ENCODE peak calls at places on chromosomes 5 and 9, in four cellular contexts. Y is kidney epithelial cell, S is cardiac muscle cell, G is H9. I is an unnamed sample.

GRCh38 chr9:8579661-8580060 is 780.1 kb upstream of the DMAC1 start:
- DNase-seq in Y (no peak), S (no peak), G (no peak), I (no peak)

GRCh38 chr9:116806075-116806474 is 119.0 kb downstream of the TRIM32 start:
- DNase-seq in Y (no peak), S (peak), G (peak), I (no peak)

GRCh38 chr5:99317136-99317535 is 388.3 kb upstream of the CHD1 start:
- DNase-seq in Y (no peak), S (no peak), G (no peak), I (no peak)

GRCh38 chr5:178683758-178684157 is 46.7 kb downstream of the ZNF354A start:
- DNase-seq in Y (no peak), S (no peak), G (no peak), I (no peak)

GRCh38 chr5:141343242-141343952 is at the start of gene PCDHGA3:
- DNase-seq in Y (no peak), S (no peak), G (no peak), I (peak)

GRCh38 chr5:12245429-12245828 is 341.2 kb upstream of the CTNND2 start:
- DNase-seq in Y (no peak), S (no peak), G (no peak), I (no peak)

GRCh38 chr5:80747922-80748321 is 93.1 kb upstream of the DHFR start:
- DNase-seq in Y (no peak), S (no peak), G (no peak), I (no peak)

GRCh38 chr5:96081276-96081858 is 119.7 kb upstream of the ELL2 start:
- DNase-seq in Y (no peak), S (no peak), G (no peak), I (no peak)

GRCh38 chr5:55294935-55295334 is 12.6 kb downstream of the DHX29 start:
- DNase-seq in Y (no peak), S (no peak), G (no peak), I (no peak)

GRCh38 chr9:113589890-113590289 is 126.4 kb downstream of the RGS3 start:
- DNase-seq in Y (no peak), S (no peak), G (no peak), I (no peak)

GRCh38 chr9:127754761-127755557 is 19.9 kb upstream of the TOR2A start:
- DNase-seq in Y (no peak), S (peak), G (peak), I (no peak)

GRCh38 chr9:86944974-86945867 is 2.1 kb downstream of the GAS1 start:
- DNase-seq in Y (no peak), S (peak), G (peak), I (no peak)

DNA sequence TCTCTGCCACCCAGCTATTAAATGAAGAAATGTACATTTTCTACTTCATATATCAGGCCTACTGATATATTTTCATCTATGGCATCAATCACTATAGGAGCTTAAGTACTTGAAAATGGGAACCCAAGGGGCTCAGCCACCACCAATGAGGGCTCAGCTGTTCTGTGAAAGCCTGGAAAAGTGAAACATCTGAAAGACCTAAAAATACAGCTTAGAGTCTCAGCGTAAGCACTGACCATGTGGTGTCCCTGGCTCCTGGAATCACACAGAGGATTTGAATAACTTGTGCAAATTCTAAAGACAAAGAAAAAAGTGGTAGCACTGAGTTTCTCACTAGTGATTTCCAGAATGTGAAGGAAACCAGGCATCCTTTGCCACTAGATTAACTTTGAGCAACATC is 64.5 kb downstream of the PTPRD start:
- DNase-seq in Y (no peak), S (no peak), G (no peak), I (no peak)
- TF ChIP-seq CTCF in Y (no peak), S (no peak), G (no peak), I (no peak)

DNA sequence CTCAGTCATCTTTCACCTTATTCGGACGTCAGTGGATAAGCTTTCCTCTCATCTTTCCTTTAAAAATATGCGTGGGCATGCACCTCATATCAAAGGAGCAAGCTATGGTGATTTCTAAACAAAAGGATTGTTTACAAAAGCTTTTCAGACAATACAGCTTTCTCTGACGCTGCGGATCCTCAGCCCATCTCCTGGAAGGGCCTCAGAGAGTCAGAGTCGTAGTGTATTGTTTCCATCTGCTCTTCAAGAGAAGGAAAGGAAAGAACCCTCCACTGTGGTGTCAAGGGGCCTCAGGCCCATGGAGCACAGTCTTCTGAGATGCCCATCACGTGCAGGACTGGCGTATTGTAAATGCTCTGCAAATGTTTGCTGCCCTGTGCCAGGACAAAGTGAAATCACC is 163.4 kb upstream of the MAP1B start:
- DNase-seq in Y (no peak), S (no peak), G (no peak), I (no peak)
- TF ChIP-seq CTCF in Y (no peak), S (no peak), G (no peak), I (no peak)

DNA sequence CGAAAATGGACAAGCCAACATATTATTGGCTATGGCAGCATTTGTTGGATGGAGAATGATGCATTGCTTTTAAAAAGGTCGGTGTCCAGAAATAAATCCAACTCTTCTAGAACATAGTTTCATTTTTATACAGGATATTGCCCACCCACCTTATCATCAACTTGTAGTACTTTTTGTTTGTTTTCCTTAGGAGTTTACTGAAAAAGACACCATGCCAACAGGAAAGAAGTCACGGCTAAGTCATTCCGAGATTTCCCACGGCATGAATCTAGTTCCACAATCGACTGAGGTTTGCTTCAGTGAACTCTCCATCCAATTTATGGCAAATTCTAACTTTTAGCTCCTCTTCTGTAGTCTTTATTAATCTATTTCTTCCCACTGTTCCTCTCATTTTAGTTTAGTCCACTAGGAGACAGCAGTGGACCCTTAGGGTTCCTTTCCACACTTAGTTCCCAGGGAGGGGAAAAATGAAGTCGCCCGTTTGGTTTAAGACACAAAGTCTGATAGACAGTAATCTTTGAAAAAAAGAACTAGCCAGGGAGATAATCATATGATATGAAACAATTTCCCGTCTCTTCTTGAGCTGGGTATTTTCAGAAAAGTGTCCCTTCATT is 237.5 kb downstream of the AP3B1 start:
- DNase-seq in Y (no peak), S (no peak), G (no peak), I (no peak)
- TF ChIP-seq CTCF in Y (no peak), S (peak), G (peak), I (no peak)

GRCh38 chr9:38621434-38622082 is 1.2 kb upstream of the ANKRD18A start:
- DNase-seq in Y (no peak), S (peak), G (peak), I (peak)
- TF ChIP-seq CTCF in Y (no peak), S (no peak), G (no peak), I (no peak)

GRCh38 chr9:129810788-129811187 is 7.8 kb downstream of the TOR1B start:
- DNase-seq in Y (no peak), S (no peak), G (no peak), I (no peak)

GRCh38 chr9:129811967-129812363 is 9.0 kb downstream of the TOR1B start:
- DNase-seq in Y (no peak), S (no peak), G (no peak), I (no peak)

GRCh38 chr9:129812385-129812784 is 9.4 kb downstream of the TOR1B start:
- DNase-seq in Y (no peak), S (no peak), G (no peak), I (no peak)

GRCh38 chr9:129810116-129810515 is 7.1 kb downstream of the TOR1B start:
- DNase-seq in Y (no peak), S (no peak), G (no peak), I (no peak)

DNA sequence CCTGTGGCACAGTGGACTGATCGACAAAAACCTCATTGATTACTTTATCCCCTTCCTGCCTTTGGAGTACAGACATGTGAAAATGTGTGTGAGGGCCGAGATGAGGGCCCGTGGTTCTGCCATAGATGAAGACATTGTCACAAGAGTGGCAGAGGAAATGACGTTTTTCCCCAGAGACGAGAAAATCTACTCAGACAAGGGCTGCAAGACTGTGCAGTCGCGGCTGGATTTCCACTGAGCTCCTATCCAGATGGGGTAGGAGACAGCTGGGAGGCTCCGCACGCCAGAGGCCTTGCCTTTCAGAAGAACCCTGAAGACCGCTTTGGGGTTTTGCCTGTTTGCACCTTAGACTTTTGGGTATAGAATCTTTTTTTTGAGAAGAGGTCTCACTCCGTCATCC is 6.4 kb downstream of the TOR1B start:
- DNase-seq in Y (no peak), S (no peak), G (no peak), I (no peak)
- TF ChIP-seq CTCF in Y (no peak), S (no peak), G (no peak), I (no peak)

DNA sequence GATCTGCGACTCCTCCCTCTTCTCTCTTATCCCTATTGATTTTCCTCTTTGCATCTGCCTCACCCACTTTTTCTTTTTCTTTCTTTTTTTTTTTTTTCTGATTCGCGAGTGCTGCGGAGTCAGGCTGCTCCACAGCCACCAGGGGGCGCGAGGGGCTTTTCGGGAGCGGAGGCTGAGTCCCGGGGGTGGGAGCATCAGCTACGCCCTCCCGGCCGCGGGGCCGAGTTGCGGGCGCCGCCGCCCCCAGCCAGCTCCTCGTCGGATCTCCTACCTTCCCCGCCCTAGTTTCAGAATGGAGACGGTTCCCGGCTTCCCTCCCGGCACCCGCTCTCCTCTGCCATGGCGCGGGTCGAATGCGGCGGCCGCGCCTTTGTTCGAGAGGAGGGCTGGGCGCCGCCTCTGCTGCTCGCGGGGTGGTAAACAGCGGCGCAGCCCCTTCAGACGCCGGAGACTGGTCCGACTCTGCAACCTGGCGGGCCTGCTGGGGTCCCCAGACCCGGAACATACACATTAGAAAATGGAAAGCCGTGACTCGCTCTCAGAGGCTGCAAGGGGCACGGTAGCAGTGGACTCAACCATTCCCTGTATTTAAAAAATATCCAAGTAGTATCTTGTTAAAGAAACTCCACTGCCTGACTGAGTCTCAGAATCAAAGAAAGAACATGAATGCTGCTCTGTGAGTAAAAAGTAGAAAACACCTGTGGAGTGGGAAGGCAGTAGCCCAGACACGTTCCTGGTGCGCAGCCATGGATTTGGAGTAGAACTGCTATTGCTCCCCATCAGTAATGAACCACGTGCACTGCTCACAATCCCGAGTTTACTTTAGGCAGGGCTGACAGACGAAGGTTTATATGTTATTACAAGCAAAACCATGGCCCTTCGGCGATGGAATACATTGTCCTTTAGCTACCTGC is 55.7 kb downstream of the DPYSL3 start:
- DNase-seq in Y (peak), S (peak), G (peak), I (peak)
- TF ChIP-seq CTCF in Y (peak), S (peak), G (peak), I (peak)

GRCh38 chr5:38321978-38322377 is 63.6 kb downstream of the EGFLAM start:
- DNase-seq in Y (no peak), S (no peak), G (no peak), I (no peak)

GRCh38 chr5:38319486-38319885 is 61.1 kb downstream of the EGFLAM start:
- DNase-seq in Y (no peak), S (no peak), G (no peak), I (no peak)

GRCh38 chr5:38317887-38318286 is 59.5 kb downstream of the EGFLAM start:
- DNase-seq in Y (no peak), S (peak), G (no peak), I (no peak)

DNA sequence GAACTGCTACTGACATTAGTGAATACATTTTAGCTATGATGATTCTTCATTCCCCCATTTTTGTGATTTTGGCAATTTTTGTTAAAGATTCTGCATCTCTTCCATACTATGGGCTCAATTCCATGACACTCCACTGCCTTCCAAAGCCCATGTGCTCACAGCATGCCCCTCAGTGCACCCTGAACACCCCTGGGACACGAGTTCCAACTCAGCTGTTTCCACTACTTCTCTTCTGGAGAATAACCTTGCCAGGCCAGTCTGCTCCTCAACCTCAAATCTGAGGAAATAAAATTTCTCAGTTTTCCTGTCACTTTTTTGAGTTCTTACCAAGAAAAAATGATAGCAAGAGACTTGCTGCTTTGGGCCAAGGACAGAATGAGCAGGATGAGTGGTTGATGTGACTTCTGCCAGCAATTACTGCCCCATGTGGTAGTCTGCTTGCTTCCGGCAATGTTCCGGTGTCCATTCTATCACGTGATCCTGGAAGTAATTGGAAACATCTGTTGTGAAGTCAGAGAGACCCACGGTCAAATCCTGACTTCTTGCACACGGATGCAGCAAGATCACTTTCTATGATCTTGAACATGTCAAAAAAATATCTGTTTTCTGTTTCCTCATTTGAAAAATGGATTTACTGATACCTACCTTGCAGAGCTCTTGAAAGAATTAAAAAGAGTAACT is 58.3 kb downstream of the EGFLAM start:
- DNase-seq in Y (no peak), S (no peak), G (no peak), I (no peak)
- TF ChIP-seq CTCF in Y (no peak), S (no peak), G (no peak), I (no peak)

GRCh38 chr9:122016789-122017188 is 76.3 kb downstream of the TTLL11 start:
- DNase-seq in Y (no peak), S (peak), G (no peak), I (no peak)
- TF ChIP-seq CTCF in Y (peak), S (peak), G (peak), I (no peak)

I was measured in GM20000.